ENCODE peak calls at places on chromosomes 1 and 21, in eight cellular contexts. R, E, Q, U, V, C, K and N are unnamed samples.

GRCh38 chr1:240084337-240084736 is 7.3 kb upstream of the FMN2 start:
- DNase-seq in C (no peak), R (no peak), K (no peak), V (no peak), U (no peak), E (no peak), Q (no peak), N (no peak)

GRCh38 chr21:45049725-45050359 is 24.5 kb upstream of the ADARB1 start:
- DNase-seq in R (no peak), C (no peak), Q (no peak), U (no peak), K (peak), V (no peak), E (no peak), N (no peak)

GRCh38 chr1:114292194-114292593 is 138.5 kb upstream of the SYT6 start:
- DNase-seq in R (no peak), E (no peak), V (no peak), C (no peak), K (no peak), U (no peak), Q (no peak), N (no peak)

GRCh38 chr1:10216148-10216749 is 5.9 kb downstream of the KIF1B start:
- DNase-seq in Q (no peak), V (no peak), K (no peak), C (no peak), U (no peak), R (no peak), E (no peak), N (no peak)

GRCh38 chr1:26828352-26829093 is 2.0 kb downstream of the ZDHHC18 start:
- DNase-seq in V (peak), C (no peak), E (no peak), Q (peak), K (peak), U (no peak), R (no peak), N (no peak)

GRCh38 chr1:226549094-226549936 is 751 bp downstream of the STUM start:
- DNase-seq in V (no peak), C (no peak), K (no peak), Q (peak), E (no peak), U (no peak), R (no peak), N (no peak)

GRCh38 chr1:245458761-245459174 is 304.0 kb downstream of the KIF26B start:
- DNase-seq in E (no peak), V (no peak), K (no peak), U (no peak), R (no peak), Q (no peak), C (no peak), N (no peak)

GRCh38 chr1:209652873-209653401 is 712 bp upstream of the LAMB3 start:
- DNase-seq in R (no peak), V (peak), U (peak), K (peak), Q (peak), C (peak), E (peak), N (peak)

GRCh38 chr1:119971710-119972570 is 75.6 kb upstream of the ADAM30 start:
- DNase-seq in C (no peak), R (no peak), U (no peak), K (no peak), Q (no peak), E (no peak), V (no peak), N (no peak)

GRCh38 chr1:59747469-59748014 is 67.2 kb upstream of the HOOK1 start:
- DNase-seq in E (no peak), K (no peak), V (no peak), U (no peak), C (no peak), Q (no peak), R (peak), N (no peak)

GRCh38 chr1:25462732-25463131 is 32.0 kb downstream of the MACO1 start:
- DNase-seq in C (no peak), K (no peak), Q (peak), U (no peak), E (no peak), R (no peak), V (no peak), N (no peak)

GRCh38 chr1:200042437-200043329 is 15.2 kb downstream of the NR5A2 start:
- DNase-seq in U (peak), Q (peak), C (no peak), K (no peak), E (no peak), R (peak), V (no peak), N (no peak)

GRCh38 chr1:239899747-239900146 is 191.9 kb upstream of the FMN2 start:
- DNase-seq in U (no peak), K (no peak), C (no peak), E (no peak), R (no peak), Q (no peak), V (no peak), N (no peak)

GRCh38 chr21:42406201-42406601 is 2.5 kb downstream of the UBASH3A start:
- DNase-seq in K (no peak), R (no peak), Q (peak), C (no peak), E (no peak), U (no peak), V (no peak), N (no peak)

GRCh38 chr21:43921602-43921978 is 56.6 kb downstream of the AGPAT3 start:
- DNase-seq in R (no peak), V (no peak), E (no peak), U (no peak), Q (no peak), K (no peak), C (no peak), N (no peak)

GRCh38 chr1:21659099-21659923 is 9.8 kb downstream of the RAP1GAP start:
- DNase-seq in K (peak), U (peak), C (peak), R (peak), E (peak), Q (peak), V (peak), N (no peak)

GRCh38 chr1:5620997-5621396 is 371.2 kb downstream of the NPHP4 start:
- DNase-seq in R (peak), E (no peak), K (no peak), U (peak), V (no peak), C (no peak), Q (no peak), N (peak)

GRCh38 chr1:117389284-117389683 is 22.0 kb downstream of the MAN1A2 start:
- DNase-seq in Q (no peak), R (no peak), K (no peak), C (no peak), U (no peak), V (no peak), E (no peak), N (no peak)

GRCh38 chr1:55310517-55310927 is 95.4 kb upstream of the USP24 start:
- DNase-seq in Q (no peak), R (peak), E (no peak), K (no peak), V (no peak), C (no peak), U (peak), N (no peak)

GRCh38 chr1:67013573-67013972 is 40.4 kb downstream of the SLC35D1 start:
- DNase-seq in C (no peak), E (no peak), R (no peak), U (no peak), Q (no peak), K (no peak), V (no peak), N (no peak)

GRCh38 chr1:37809942-37810341 is 1.9 kb upstream of the YRDC start:
- DNase-seq in K (no peak), R (no peak), C (no peak), V (no peak), E (no peak), Q (no peak), U (no peak), N (no peak)

GRCh38 chr1:154474802-154475201 is 27.2 kb upstream of the TDRD10 start:
- DNase-seq in C (no peak), V (peak), K (peak), E (peak), Q (peak), R (no peak), U (peak), N (no peak)

GRCh38 chr1:115314765-115315164 is 23.3 kb downstream of the NGF start:
- DNase-seq in U (peak), C (no peak), Q (no peak), E (no peak), V (no peak), R (no peak), K (peak), N (no peak)

GRCh38 chr1:110084226-110085078 is 14.0 kb upstream of the ALX3 start:
- DNase-seq in U (no peak), C (peak), V (peak), E (no peak), R (no peak), Q (peak), K (peak), N (no peak)

GRCh38 chr1:207868769-207869721 is 41.9 kb downstream of the CD34 start:
- DNase-seq in K (peak), U (peak), R (peak), C (peak), E (peak), Q (peak), V (peak), N (peak)

GRCh38 chr1:25990702-25991395 is 7.0 kb downstream of the PAFAH2 start:
- DNase-seq in R (no peak), U (no peak), V (no peak), Q (no peak), C (no peak), E (no peak), K (peak), N (no peak)

GRCh38 chr21:41678944-41679343 is 87.9 kb downstream of the RIPK4 start:
- DNase-seq in K (peak), Q (peak), C (peak), E (peak), R (peak), U (peak), V (peak), N (peak)

GRCh38 chr1:31483012-31483946 is 70.3 kb downstream of the SERINC2 start:
- DNase-seq in C (no peak), K (peak), E (no peak), R (no peak), Q (peak), U (peak), V (peak), N (peak)

GRCh38 chr1:7646981-7647901 is 123.9 kb upstream of the VAMP3 start:
- DNase-seq in U (peak), C (peak), K (peak), Q (peak), V (peak), E (peak), R (peak), N (no peak)

GRCh38 chr1:81304187-81304586 is 496.5 kb upstream of the ADGRL2 start:
- DNase-seq in K (no peak), R (peak), Q (no peak), E (no peak), V (no peak), U (no peak), C (no peak), N (no peak)

GRCh38 chr1:171251042-171251740 is 2.9 kb downstream of the FMO1 start:
- DNase-seq in R (no peak), V (peak), Q (peak), K (peak), U (no peak), C (peak), E (no peak), N (no peak)

GRCh38 chr1:206098242-206098919 is 18.8 kb downstream of the AVPR1B start:
- DNase-seq in U (no peak), C (no peak), R (no peak), Q (no peak), K (no peak), E (no peak), V (no peak), N (no peak)

GRCh38 chr1:197928849-197929336 is 11.7 kb downstream of the LHX9 start:
- DNase-seq in Q (no peak), C (no peak), V (no peak), E (no peak), R (no peak), K (no peak), U (no peak), N (no peak)

GRCh38 chr1:97745912-97746311 is 174.9 kb downstream of the DPYD start:
- DNase-seq in V (no peak), Q (no peak), E (no peak), R (no peak), K (no peak), C (no peak), U (no peak), N (no peak)

GRCh38 chr1:70411360-70411844 is 334 bp downstream of the CTH start:
- DNase-seq in U (no peak), V (no peak), K (no peak), E (no peak), R (peak), Q (no peak), C (no peak), N (peak)

GRCh38 chr1:167328762-167329483 is 108.2 kb downstream of the POU2F1 start:
- DNase-seq in Q (peak), E (no peak), C (no peak), U (no peak), V (no peak), K (peak), R (no peak), N (no peak)

GRCh38 chr1:205248793-205249601 is 21.3 kb downstream of the TMCC2 start:
- DNase-seq in V (peak), E (peak), U (no peak), K (peak), R (peak), C (peak), Q (peak), N (no peak)

GRCh38 chr1:30473920-30474817 is 249.2 kb downstream of the MATN1 start:
- DNase-seq in E (no peak), R (no peak), U (no peak), C (no peak), Q (no peak), K (peak), V (peak), N (peak)

GRCh38 chr21:42560517-42561179 is 47.0 kb downstream of the SLC37A1 start:
- DNase-seq in Q (peak), K (peak), R (no peak), V (no peak), C (peak), U (no peak), E (no peak), N (peak)

GRCh38 chr1:39615086-39615662 is 24.3 kb downstream of the HEYL start:
- DNase-seq in E (no peak), K (no peak), U (no peak), Q (no peak), C (no peak), R (no peak), V (no peak), N (no peak)
- TF ChIP-seq EP300 in E (no peak), K (no peak), U (no peak), Q (no peak), C (no peak), R (no peak), V (no peak), N (no peak)

GRCh38 chr1:99587008-99587407 is 58.9 kb upstream of the PALMD start:
- DNase-seq in U (no peak), K (no peak), V (no peak), C (no peak), Q (no peak), E (no peak), R (no peak), N (no peak)

GRCh38 chr1:99589186-99589636 is 56.7 kb upstream of the PALMD start:
- DNase-seq in V (no peak), U (peak), E (no peak), C (no peak), Q (peak), K (no peak), R (no peak), N (no peak)

GRCh38 chr1:99594205-99594604 is 51.7 kb upstream of the PALMD start:
- DNase-seq in K (no peak), E (no peak), U (no peak), Q (no peak), R (no peak), C (no peak), V (no peak), N (no peak)

GRCh38 chr1:99591886-99592285 is 54.0 kb upstream of the PALMD start:
- DNase-seq in V (no peak), R (no peak), K (no peak), Q (no peak), E (no peak), U (no peak), C (no peak), N (no peak)

GRCh38 chr1:99590578-99591209 is 55.2 kb upstream of the PALMD start:
- DNase-seq in R (peak), U (peak), Q (no peak), V (no peak), C (no peak), K (no peak), E (no peak), N (no peak)
- TF ChIP-seq EP300 in R (no peak), U (no peak), Q (no peak), V (no peak), C (no peak), K (no peak), E (peak), N (no peak)

DNA sequence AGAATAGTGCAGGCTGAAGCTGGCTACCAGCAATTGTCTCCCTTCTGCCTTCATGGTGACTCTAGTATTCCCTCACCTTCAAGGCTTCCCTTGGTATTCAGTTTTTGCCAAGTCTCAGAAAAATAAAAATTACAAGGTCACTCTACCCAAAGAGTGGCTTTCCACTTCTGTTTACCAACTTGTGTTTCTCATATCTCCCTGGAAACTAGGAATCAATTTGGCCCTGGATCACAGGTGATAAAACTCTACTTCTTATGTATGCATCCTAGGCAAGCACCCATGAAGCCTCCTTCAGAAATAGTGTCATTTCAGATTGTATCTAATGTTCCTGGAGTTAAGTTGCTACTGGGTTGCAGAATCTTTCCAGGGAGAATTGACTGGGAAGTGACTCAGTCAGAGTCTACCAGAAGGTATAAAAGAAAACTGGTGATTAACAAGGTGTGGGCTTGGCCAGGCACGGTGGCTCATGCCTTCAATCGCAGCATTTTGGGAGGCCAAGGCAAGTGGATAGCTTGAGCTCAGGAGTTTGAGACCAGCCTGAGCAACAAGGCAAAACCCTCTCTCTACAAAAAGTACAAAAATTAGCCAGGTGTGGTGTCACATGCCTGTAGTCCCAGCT is 24.5 kb upstream of the DOCK7 start:
- DNase-seq in V (no peak), E (no peak), R (no peak), Q (no peak), K (no peak), C (no peak), U (no peak), N (no peak)
- TF ChIP-seq EP300 in V (no peak), E (no peak), R (no peak), Q (no peak), K (no peak), C (no peak), U (no peak), N (no peak)

GRCh38 chr1:182527680-182528079 is 61.4 kb downstream of the RNASEL start:
- DNase-seq in Q (no peak), E (no peak), C (no peak), R (no peak), V (no peak), K (no peak), U (no peak), N (no peak)
- TF ChIP-seq EP300 in Q (no peak), E (no peak), C (no peak), R (no peak), V (no peak), K (no peak), U (no peak), N (no peak)

DNA sequence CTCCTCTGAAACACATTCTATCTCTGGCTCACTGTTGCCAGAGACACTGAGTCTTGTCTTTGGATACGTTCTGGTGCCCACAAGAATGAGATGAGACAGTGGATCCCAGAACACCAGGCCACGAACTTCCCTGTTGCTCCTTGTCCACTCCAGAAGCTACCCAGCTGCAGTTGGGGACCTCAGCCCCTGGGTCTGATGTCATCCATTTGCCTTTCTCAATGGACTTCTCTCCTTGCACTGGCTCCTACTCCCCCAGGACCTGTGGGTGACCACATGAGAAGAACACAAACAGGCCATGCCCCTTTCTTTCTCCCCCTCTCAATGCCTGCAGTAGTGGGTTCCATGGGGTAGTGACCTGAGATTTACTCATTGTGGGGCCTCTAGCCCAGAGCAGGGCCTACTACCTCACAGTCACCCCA is 5.9 kb downstream of the NBPF1 start:
- DNase-seq in R (no peak), V (no peak), K (peak), E (no peak), C (no peak), U (no peak), Q (peak), N (peak)
- TF ChIP-seq EP300 in R (no peak), V (no peak), K (no peak), E (no peak), C (no peak), U (no peak), Q (no peak), N (no peak)

DNA sequence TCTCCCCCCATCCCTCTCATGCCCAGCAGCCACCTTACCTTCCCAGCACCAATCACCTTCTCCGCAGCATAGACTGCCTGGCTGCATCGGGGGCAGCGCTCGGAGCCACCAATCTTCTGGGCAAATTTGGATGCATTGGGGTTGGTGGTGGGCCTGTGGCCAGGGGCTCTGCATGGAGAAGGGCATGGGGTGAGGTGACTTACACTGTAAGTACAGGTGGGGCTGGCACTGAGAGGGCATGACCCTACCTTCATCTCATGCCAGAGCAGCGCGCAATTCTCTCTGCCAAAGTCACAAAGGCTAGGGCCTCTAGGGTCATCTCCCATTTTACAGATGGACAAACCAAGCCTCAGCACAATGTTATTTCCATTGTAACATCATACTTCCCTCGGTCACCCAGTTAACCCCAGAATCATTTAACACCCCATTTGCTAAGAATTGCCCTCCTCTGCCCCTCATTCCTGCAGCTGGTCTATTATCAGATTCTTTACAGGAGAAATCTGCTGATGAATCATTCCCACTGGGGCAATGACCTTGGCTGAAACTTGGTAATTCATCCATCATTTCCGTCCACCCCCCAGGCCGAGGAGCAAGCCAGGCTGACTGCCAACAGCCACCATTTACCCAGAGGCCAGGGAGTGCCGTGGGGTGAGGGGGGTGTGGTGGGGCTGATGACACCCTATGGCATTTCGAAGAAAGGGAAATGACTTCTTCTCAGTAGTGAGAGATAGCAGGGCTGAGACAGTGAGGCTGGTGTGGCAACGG is 17.9 kb downstream of the CSRP1 start:
- DNase-seq in V (no peak), U (peak), K (peak), Q (no peak), C (peak), R (peak), E (no peak), N (no peak)
- TF ChIP-seq EP300 in V (no peak), U (peak), K (no peak), Q (no peak), C (no peak), R (peak), E (peak), N (no peak)

GRCh38 chr1:184504695-184505338 is 118.0 kb downstream of the C1orf21 start:
- DNase-seq in U (no peak), C (no peak), Q (no peak), V (no peak), K (no peak), E (no peak), R (no peak), N (no peak)

GRCh38 chr1:184502154-184502553 is 115.3 kb downstream of the C1orf21 start:
- DNase-seq in U (no peak), K (no peak), R (no peak), E (no peak), V (no peak), Q (no peak), C (no peak), N (no peak)

GRCh38 chr1:184506501-184506900 is 119.7 kb downstream of the C1orf21 start:
- DNase-seq in E (no peak), C (no peak), V (no peak), Q (no peak), K (no peak), U (no peak), R (no peak), N (no peak)

GRCh38 chr1:184503221-184503749 is 116.5 kb downstream of the C1orf21 start:
- DNase-seq in C (no peak), U (no peak), K (no peak), V (no peak), R (no peak), E (no peak), Q (no peak), N (no peak)

GRCh38 chr1:184504012-184504694 is 117.3 kb downstream of the C1orf21 start:
- DNase-seq in E (no peak), R (no peak), V (no peak), Q (no peak), K (no peak), C (no peak), U (no peak), N (no peak)
- TF ChIP-seq EP300 in E (no peak), R (no peak), V (no peak), Q (no peak), K (no peak), C (no peak), U (no peak), N (no peak)